ENCODE peak calls at places on chromosomes 1 and 21, in nine cellular contexts. B, E, M, D, J, Z, U, X and C are unnamed samples.

GRCh38 chr1:22018583-22019559 is 17.4 kb downstream of the CELA3A start:
- DNase-seq in Z (no peak), U (peak), J (no peak), X (no peak), E (peak), M (no peak), D (peak), B (no peak), C (peak)

GRCh38 chr1:164794310-164794709 is 235.3 kb downstream of the PBX1 start:
- DNase-seq in X (peak), D (no peak), B (peak), M (peak), Z (no peak), J (no peak), E (no peak), U (peak), C (peak)

GRCh38 chr1:93061895-93062792 is 16.9 kb upstream of the MTF2 start:
- DNase-seq in B (peak), E (peak), Z (no peak), J (peak), U (peak), X (no peak), M (no peak), D (no peak), C (peak)

GRCh38 chr1:21337931-21338567 is 47.8 kb upstream of the ECE1 start:
- DNase-seq in X (peak), J (peak), B (peak), M (peak), Z (peak), E (no peak), D (peak), U (peak), C (no peak)

GRCh38 chr1:222716393-222716792 is 4.0 kb downstream of the BROX start:
- DNase-seq in E (no peak), U (no peak), Z (no peak), B (no peak), M (no peak), X (no peak), D (no peak), J (no peak), C (no peak)

GRCh38 chr1:42266253-42267135 is 68.5 kb downstream of the FOXJ3 start:
- DNase-seq in M (no peak), U (no peak), Z (no peak), X (no peak), J (no peak), E (peak), D (no peak), B (no peak), C (peak)

GRCh38 chr1:41713557-41714327 is 205.0 kb downstream of the HIVEP3 start:
- DNase-seq in U (peak), B (no peak), E (peak), D (no peak), Z (no peak), M (no peak), J (no peak), X (peak), C (peak)

GRCh38 chr1:15732686-15733081 is 3.4 kb upstream of the SLC25A34 start:
- DNase-seq in D (no peak), E (no peak), J (no peak), X (no peak), M (no peak), B (no peak), U (no peak), Z (no peak), C (no peak)

GRCh38 chr1:245168090-245168489 is 13.3 kb downstream of the KIF26B start:
- DNase-seq in U (no peak), E (no peak), Z (peak), B (no peak), M (no peak), X (no peak), J (peak), D (no peak), C (no peak)

DNA sequence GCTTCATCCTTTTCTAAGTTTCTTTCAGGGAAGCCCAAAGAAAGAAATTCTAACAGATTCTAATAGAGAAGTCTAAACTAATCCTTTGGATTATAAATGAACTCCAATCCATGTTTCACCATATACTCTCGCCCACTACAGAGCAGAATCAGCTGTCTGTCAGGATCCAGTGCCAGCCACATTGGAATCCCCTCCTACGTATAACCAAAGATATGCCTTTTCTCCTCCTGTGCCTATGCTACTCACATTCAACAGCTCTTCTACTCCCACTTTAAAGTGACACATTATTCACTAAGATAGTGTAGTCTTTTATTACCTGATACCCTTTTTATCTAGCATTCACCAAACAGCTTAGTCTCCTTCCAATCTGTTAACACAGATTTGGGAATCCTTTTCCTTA is 3.1 kb downstream of the ETV3 start:
- DNase-seq in Z (no peak), J (no peak), D (no peak), U (no peak), E (no peak), X (no peak), B (no peak), M (no peak), C (no peak)
- TF ChIP-seq CTCF in Z (no peak), J (no peak), D (no peak), U (no peak), E (no peak), X (no peak), B (no peak), M (no peak), C (no peak)

DNA sequence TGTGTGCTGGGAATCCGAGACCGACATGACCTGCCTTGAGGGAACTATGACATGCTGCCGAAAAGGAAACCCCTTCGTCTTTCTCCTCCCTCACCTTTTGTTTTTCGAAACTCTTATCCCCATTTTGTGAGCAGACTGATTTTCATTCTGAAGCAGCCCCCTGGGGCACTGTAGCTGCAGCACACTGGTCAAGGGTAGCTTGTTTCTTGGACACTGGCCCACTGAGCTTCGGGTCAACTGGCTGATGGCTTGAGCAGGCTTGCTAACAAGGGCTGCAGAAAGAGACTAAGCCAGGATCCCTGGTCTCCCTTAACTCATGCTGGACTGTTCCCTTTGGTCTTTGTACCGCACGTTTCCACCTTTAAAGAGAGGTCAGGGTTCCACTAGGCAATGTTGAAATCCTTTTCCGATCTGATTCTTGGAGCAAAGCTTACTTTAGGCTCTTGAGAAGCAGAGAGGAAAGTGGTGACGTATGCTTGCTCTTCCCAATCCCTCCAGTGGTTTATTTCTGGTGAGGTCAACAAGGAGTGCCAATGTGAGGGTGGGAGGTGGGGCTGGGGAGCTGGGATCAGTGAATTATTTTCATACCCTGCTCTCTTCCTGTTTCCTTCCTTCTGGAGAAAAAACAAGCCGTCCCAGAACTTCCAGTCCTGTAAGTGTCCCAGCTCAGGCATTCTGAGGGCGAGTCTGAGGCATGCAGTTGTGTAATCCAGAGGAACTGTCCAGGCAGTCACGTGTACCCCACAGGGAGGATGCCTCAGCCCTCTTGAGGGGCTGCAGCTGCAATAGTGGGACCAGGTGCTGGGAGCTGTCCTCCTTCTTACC is 7.6 kb downstream of the CYP4B1 start:
- DNase-seq in U (peak), Z (peak), B (peak), D (peak), E (no peak), M (peak), J (no peak), X (no peak), C (peak)
- H3K4me3 ChIP-seq in U (no peak), Z (no peak), B (no peak), D (no peak), E (no peak), M (no peak), J (no peak), X (no peak), C (no peak)

DNA sequence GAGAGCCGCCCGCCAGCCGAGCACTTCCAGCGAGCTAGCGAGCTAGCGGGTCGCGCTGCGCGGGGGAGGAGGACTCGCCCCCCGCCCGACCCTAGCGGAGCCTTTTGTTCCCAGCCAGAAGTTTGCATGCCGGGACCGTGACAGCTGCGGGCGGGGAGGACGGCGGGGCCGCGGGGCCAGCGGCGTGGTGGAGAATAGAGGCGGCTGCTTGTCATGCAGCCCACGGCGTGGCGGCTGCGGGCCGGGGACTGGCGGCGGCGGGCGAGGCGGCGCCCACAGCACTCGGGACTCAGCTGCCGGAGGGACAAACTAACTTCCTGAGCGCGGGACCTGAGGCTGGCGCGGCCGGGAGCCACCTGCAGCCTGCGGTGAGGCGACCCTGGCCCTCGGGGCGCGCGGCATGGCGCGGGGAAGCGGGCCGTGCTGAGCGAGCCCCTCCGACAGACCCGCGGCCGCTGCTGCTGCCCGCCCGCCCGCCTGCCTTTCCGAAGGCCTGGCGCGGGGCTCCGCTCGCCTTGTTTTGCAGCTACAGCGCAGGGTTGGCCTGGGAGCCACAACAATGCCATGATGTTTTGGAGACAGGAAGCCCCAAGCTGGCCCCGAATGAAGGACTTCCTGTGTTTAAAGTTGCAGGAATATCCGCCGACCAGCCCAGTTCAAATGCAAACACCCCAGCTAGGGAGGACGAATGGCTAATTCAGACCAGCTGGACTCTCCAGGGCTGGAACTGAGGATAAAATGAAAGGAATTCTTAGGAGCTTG is 82.2 kb upstream of the BMP8A start:
- DNase-seq in M (peak), B (peak), X (no peak), E (peak), D (peak), Z (peak), U (peak), J (peak), C (peak)
- TF ChIP-seq CTCF in M (peak), B (peak), X (no peak), E (no peak), D (no peak), Z (no peak), U (no peak), J (no peak), C (no peak)

DNA sequence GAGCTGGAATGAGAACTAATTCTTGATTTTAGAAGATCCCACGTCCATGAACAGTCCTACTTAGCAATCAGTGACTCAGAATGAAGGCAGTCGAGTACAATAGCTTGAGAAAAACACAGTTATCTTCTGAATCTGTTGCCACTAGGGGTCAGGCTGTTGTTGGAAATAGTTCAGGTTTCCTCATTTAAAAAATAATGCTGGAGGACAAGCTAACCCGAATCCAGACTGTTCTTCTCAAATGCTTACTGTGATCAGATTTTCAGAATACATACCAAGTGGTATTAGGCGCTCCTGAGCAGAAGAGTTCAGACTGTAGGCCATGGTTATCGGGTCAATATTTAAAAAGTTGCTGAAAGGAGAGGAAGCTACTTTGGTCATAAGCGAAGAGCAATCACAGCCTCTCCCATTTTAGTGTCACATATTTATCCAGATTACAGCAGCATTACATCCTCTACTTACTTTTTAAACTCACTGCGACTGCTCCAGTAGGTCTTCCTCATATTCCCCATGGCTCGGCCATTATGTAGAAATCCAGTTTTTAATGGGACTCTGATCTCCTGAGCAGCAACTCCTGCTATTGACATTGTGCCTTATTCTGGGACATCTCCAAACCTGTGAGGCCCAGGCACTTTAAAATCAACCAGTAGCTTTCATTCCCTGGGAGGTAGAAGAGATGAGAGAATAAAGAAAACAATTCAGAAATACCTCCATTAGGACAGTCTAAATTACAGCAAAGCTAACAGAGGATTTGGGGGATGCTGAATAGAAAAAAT is 10.9 kb downstream of the ERRFI1 start:
- DNase-seq in Z (no peak), X (peak), J (peak), B (no peak), D (no peak), U (peak), E (peak), M (peak), C (peak)
- H3K4me3 ChIP-seq in Z (no peak), X (no peak), J (no peak), B (no peak), D (no peak), U (no peak), E (no peak), M (no peak), C (no peak)

DNA sequence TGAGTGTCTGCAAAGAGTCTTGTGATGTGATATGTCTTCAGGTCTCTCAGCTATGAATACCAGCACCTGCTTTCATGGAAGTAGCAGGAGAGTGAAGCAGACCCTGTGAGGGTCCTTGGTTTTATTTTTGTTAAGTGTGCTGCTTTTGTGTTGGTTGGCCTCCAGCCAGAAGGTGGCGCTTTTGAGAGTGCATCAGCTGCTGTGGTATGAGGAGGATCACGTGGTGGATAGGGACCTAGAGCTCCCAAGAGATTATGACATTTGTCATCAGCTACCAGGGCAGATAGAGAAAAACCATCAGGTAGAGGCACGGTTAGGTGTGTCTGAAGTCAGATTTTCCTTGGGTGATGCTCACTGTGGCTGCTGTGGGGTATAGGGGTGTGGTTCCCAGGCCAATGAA is 1232.1 kb downstream of the MRPL39 start:
- DNase-seq in M (no peak), U (no peak), X (no peak), J (no peak), E (peak), Z (no peak), D (no peak), B (no peak), C (no peak)
- TF ChIP-seq CTCF in M (no peak), U (no peak), X (no peak), J (no peak), E (peak), Z (no peak), D (no peak), B (no peak), C (no peak)